ENCODE peak calls at places on chromosome X, in eight cellular contexts. P, R, V, A, Z, D, C and F are unnamed samples.

GRCh38 chrX:23662853-23663252 is 4.4 kb upstream of the PRDX4 start:
- DNase-seq in P (no peak), R (peak; percentile 17), V (no peak), A (no peak), Z (no peak), D (no peak), C (no peak), F (no peak)

GRCh38 chrX:78329486-78329885 is 2.1 kb upstream of the CYSLTR1 start:
- DNase-seq in P (no peak), R (no peak), V (no peak), A (no peak), Z (no peak), D (no peak), C (no peak), F (no peak)

GRCh38 chrX:17374619-17375360 is at the start of gene NHS:
- DNase-seq in P (no peak), R (peak; percentile 91), V (peak; percentile 41), A (peak; percentile 86), Z (peak; percentile 27), D (peak; percentile 86), C (peak; percentile 92), F (no peak)

GRCh38 chrX:69158166-69159040 is 6.8 kb downstream of the PJA1 start:
- DNase-seq in P (no peak), R (peak; percentile 40), V (peak; percentile 27), A (peak; percentile 75), Z (peak; percentile 33), D (no peak), C (peak; percentile 77), F (no peak)

GRCh38 chrX:76434103-76434741 is 6.7 kb downstream of the MAGEE1 start:
- DNase-seq in P (no peak), R (no peak), V (no peak), A (no peak), Z (no peak), D (no peak), C (no peak), F (no peak)

GRCh38 chrX:20906571-20906970 is 467.6 kb upstream of the CNKSR2 start:
- DNase-seq in P (no peak), R (no peak), V (no peak), A (no peak), Z (no peak), D (no peak), C (no peak), F (no peak)

GRCh38 chrX:22063284-22063683 is 31.2 kb downstream of the PHEX start:
- DNase-seq in P (no peak), R (no peak), V (no peak), A (no peak), Z (peak; percentile 54), D (no peak), C (peak; percentile 78), F (no peak)

GRCh38 chrX:22533898-22534297 is 261.2 kb downstream of the CBLL2 start:
- DNase-seq in P (no peak), R (no peak), V (no peak), A (no peak), Z (no peak), D (no peak), C (peak; percentile 0), F (no peak)

GRCh38 chrX:45070116-45071007 is 130.3 kb downstream of the DIPK2B start:
- DNase-seq in P (no peak), R (peak; percentile 70), V (no peak), A (peak; percentile 36), Z (no peak), D (no peak), C (peak; percentile 56), F (peak; percentile 0)